ENCODE peak calls at places on chromosomes 4 and X, in four cellular contexts. U, X, P and Y are unnamed samples. For H3K9me3, the result is how much of the 10 kb centered on the place peaks cover.

GRCh38 chr4:123826896-123827295 is 430.3 kb downstream of the SPRY1 start:
- DNase-seq in U (no peak), P (no peak), X (no peak), Y (no peak)

GRCh38 chr4:100635899-100636298 is 118.1 kb upstream of the EMCN start:
- DNase-seq in U (no peak), P (no peak), X (no peak), Y (no peak)

GRCh38 chr4:71549516-71550160 is 210.8 kb downstream of the SLC4A4 start:
- DNase-seq in X (no peak), P (no peak), U (no peak), Y (no peak)

GRCh38 chrX:31423575-31424284 is 351.9 kb upstream of the FTHL17 start:
- DNase-seq in X (no peak), P (no peak), U (peak), Y (no peak)

GRCh38 chr4:8710416-8710815 is 117.9 kb downstream of the CPZ start:
- DNase-seq in P (peak), U (no peak), X (no peak), Y (no peak)

GRCh38 chr4:104531390-104531789 is 36.7 kb upstream of the CXXC4 start:
- DNase-seq in P (no peak), X (no peak), U (no peak), Y (no peak)

GRCh38 chrX:115393271-115393670 is 103.8 kb downstream of the LUZP4 start:
- DNase-seq in P (no peak), U (peak), X (no peak), Y (no peak)

GRCh38 chr4:1510931-1511330 is 104.7 kb upstream of the NKX1-1 start:
- DNase-seq in X (no peak), P (peak), U (no peak), Y (peak)

GRCh38 chrX:150935466-150935865 is 37.0 kb upstream of the CD99L2 start:
- DNase-seq in U (peak), X (no peak), P (no peak), Y (no peak)

GRCh38 chr4:18366762-18367358 is 345.3 kb upstream of the LCORL start:
- DNase-seq in U (peak), P (no peak), X (no peak), Y (no peak)

GRCh38 chr4:13710486-13710885 is 83.0 kb upstream of the BOD1L1 start:
- DNase-seq in X (no peak), P (no peak), U (no peak), Y (no peak)

GRCh38 chr4:24999392-25000104 is 31.2 kb downstream of the LGI2 start:
- DNase-seq in X (no peak), U (no peak), P (no peak), Y (no peak)

GRCh38 chrX:132614297-132614696 is 125.5 kb upstream of the MBNL3 start:
- DNase-seq in X (no peak), U (peak), P (no peak), Y (peak)

GRCh38 chrX:132968282-132968681 is 9.9 kb upstream of the HS6ST2 start:
- DNase-seq in P (no peak), U (no peak), X (no peak), Y (no peak)

GRCh38 chr4:108146346-108146745 is 22.4 kb downstream of the LEF1 start:
- DNase-seq in P (no peak), U (no peak), X (no peak), Y (no peak)

GRCh38 chr4:188037003-188037713 is 41.6 kb downstream of the ZFP42 start:
- DNase-seq in P (no peak), U (no peak), X (no peak), Y (no peak)

GRCh38 chrX:81728622-81729021 is 526.7 kb downstream of the SH3BGRL start:
- DNase-seq in U (no peak), X (no peak), P (no peak), Y (no peak)

GRCh38 chrX:81729269-81729777 is 527.4 kb downstream of the SH3BGRL start:
- DNase-seq in X (no peak), U (no peak), P (no peak), Y (no peak)
- H3K9me3 ChIP-seq in X (under half), U (under half), P (under half), Y (under half)

GRCh38 chrX:21837056-21837455 is 2.4 kb upstream of the MBTPS2 start:
- DNase-seq in X (no peak), P (no peak), U (no peak), Y (no peak)
- TF ChIP-seq CTCF in X (no peak), P (no peak), U (no peak), Y (no peak)

DNA sequence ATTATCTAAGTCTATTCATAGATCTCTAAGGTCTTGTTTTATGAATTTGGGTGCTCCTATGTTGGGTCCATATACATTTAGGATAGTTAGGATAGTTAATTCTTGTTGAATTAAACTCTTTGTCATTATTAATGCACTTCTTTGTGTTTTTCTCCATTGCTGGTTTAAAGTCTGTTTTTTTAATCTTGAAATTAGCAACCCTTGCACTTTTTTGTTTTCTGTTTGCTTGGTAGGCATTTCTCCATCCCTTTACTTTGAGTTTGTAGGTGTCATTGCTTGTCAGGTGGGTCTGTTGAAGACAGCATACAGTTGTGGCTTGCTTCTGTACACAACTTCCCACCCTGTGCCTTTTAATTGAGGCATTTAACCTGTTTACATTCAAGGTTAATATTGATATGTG is 434.8 kb downstream of the OPHN1 start:
- DNase-seq in P (no peak), U (no peak), X (no peak), Y (no peak)
- H3K9me3 ChIP-seq in P (under half), U (under half), X (under half), Y (under half)

DNA sequence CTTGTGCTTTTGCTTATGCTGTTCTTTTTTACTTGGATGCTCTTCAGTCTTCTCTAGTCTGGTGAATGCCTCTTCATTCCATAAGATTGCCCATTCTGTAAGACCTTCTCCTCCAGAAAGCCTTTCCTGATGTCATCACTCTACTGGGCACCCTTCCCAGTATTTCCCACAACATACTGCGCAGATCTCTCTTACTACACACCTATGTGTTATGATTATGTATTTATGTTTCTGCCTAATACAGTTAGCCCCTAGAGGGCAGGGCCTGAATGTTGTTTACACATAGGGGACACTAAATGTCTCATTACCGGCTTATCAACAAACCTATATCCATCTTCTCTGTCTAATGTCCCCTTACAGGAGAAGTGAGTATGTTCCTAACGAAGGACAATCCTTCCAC is 21.1 kb downstream of the AIFM1 start:
- DNase-seq in X (no peak), P (no peak), U (no peak), Y (no peak)
- TF ChIP-seq CTCF in X (peak), P (no peak), U (no peak), Y (no peak)

GRCh38 chrX:42930951-42931350 is 153.0 kb upstream of the PPP1R2C start:
- DNase-seq in U (no peak), X (no peak), P (no peak), Y (no peak)
- H3K9me3 ChIP-seq in U (under half), X (under half), P (under half), Y (under half)

GRCh38 chr4:184253072-184253420 is 35.4 kb upstream of the ENPP6 start:
- DNase-seq in X (no peak), U (no peak), P (no peak), Y (no peak)
- TF ChIP-seq CTCF in X (no peak), U (no peak), P (no peak), Y (no peak)

DNA sequence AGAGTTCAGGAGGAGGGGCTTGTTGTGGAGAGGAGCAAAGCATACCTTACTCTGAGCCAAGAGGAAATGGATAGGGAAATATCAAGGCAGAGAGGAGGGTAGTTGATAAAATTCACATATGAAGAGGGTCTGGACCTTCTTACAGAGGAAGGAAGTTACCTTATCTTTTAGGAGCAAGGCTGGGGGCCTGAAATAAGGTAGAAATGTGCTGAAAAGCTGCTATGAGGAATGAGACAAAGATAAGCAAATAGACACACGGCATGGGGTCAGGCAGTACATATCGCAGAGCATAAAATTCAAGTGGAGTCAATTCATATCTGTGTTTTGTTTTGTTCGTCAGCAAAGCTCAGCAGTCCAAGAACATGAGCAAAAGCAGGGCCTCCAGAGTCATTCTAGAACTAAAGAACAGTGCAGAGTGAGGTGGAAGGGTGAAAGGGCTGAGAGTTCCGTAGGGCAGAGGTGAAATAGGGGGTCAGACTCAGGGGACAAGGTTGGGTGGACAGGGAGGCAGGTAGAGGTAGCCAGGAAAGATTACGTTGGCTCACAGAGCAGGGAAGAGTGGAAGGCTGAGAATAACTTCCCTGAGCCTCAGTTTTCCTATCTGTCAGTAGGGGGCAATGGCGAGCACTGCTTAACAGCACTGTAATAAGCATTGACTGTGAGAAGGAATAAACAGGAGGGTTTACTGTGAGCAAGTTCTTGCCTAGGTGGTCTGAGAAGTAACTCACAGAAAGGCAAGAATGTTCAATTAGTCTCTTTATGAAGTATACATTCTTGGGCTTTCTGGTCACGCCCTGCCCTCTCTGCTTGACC is 9.2 kb downstream of the VSIG4 start:
- DNase-seq in P (no peak), U (peak), X (peak), Y (peak)
- H3K9me3 ChIP-seq in P (under half), U (under half), X (under half), Y (under half)

GRCh38 chr4:173516621-173517612 is 13.1 kb downstream of the HAND2 start:
- DNase-seq in P (no peak), U (no peak), X (no peak), Y (no peak)
- TF ChIP-seq CTCF in P (no peak), U (no peak), X (no peak), Y (no peak)